ENCODE peak calls at places on chromosomes 11 and 22, in six cellular contexts. V is endothelial cell of umbilical vein, K is A549, D is HepG2, T is K562, R is GM12878. Q is an unnamed sample.

GRCh38 chr11:11961399-11962028 is 46.9 kb downstream of the DKK3 start:
- DNase-seq in R (no peak), T (no peak), V (no peak), K (no peak), D (no peak), Q (no peak)

GRCh38 chr22:26770624-26771023 is 113.2 kb downstream of the MIAT start:
- DNase-seq in D (no peak), R (no peak), T (no peak), V (no peak), K (no peak), Q (peak; percentile 22)

GRCh38 chr11:119305556-119306372 is 11.2 kb downstream of the MCAM start:
- DNase-seq in R (no peak), D (peak; percentile 53), T (no peak), V (no peak), K (no peak), Q (no peak)

GRCh38 chr11:124681421-124681820 is 7.7 kb downstream of the SPA17 start:
- DNase-seq in K (no peak), T (no peak), R (no peak), D (no peak), V (no peak), Q (no peak)

GRCh38 chr11:132472411-132473205 is 1059.7 kb downstream of the OPCML start:
- DNase-seq in D (no peak), V (no peak), R (no peak), K (no peak), T (no peak), Q (no peak)

GRCh38 chr11:1564535-1565172 is 7.4 kb downstream of the DUSP8 start:
- DNase-seq in D (no peak), K (no peak), R (no peak), T (peak; percentile 79), V (peak; percentile 57), Q (peak; percentile 43)

GRCh38 chr11:12692238-12693074 is 18.2 kb downstream of the TEAD1 start:
- DNase-seq in D (peak; percentile 94), K (peak; percentile 75), R (no peak), V (peak; percentile 88), T (peak; percentile 72), Q (no peak)

GRCh38 chr11:75375626-75376025 is 23.7 kb upstream of the RPS3 start:
- DNase-seq in T (no peak), K (no peak), R (no peak), D (no peak), V (no peak), Q (no peak)

GRCh38 chr11:130527648-130528300 is 79.3 kb downstream of the ADAMTS15 start:
- DNase-seq in V (peak; percentile 55), R (no peak), D (no peak), K (no peak), T (no peak), Q (peak; percentile 61)

GRCh38 chr11:85718991-85719807 is 33.2 kb upstream of the CCDC89 start:
- DNase-seq in R (no peak), K (peak; percentile 86), V (peak; percentile 23), T (no peak), D (peak; percentile 3), Q (no peak)

GRCh38 chr11:5564259-5565019 is 16.1 kb upstream of the OR52H1 start:
- DNase-seq in D (no peak), T (peak; percentile 39), V (no peak), R (no peak), K (no peak), Q (peak; percentile 11)

DNA sequence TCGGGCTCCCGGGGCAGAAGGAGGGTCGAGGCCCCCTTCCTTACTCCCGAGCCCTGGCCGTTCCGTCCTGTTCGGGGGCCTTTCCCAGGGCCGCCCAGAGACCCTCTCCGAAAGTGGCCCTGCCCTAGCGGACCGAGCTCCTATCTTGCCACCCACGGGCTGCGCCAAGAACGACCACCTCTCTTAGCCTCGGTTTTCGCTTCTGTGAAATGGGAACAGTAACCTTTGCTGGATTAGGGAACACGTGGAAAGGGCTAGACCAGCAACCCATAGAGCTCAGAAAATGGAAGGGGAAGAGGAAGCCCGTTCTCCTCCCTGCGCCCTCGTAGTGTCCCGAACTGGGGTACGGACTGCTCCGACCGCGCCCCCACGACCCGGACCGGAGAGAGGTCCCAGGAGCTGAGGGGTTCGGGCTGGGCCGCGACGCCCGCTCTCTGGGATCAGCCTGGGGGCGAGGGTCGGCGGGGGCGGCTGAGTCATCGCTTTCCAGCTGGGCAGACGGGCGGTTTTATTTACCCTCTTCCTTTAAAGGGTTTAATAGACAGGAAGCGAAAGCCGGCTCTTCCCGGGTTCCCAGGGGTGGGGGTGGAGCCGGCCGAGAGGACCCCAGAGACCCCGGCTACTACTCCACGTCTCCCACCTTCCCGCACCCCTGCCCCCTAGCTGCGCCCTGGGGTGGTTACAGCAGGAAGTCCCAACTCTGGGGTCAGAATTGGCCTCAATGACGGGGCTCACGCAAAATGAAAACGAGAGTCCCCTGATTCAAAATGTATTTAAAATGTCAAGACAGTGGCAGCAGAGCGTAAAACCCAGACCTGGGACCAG is 872 bp upstream of the PHLDA2 start:
- DNase-seq in K (peak; percentile 65), T (peak; percentile 72), D (peak; percentile 53), R (peak; percentile 11), V (peak; percentile 59), Q (peak; percentile 72)
- TF ChIP-seq CTCF in K (no peak), T (peak; percentile 57), D (no peak), R (peak; percentile 49), V (peak; percentile 41), Q (peak; percentile 59)

DNA sequence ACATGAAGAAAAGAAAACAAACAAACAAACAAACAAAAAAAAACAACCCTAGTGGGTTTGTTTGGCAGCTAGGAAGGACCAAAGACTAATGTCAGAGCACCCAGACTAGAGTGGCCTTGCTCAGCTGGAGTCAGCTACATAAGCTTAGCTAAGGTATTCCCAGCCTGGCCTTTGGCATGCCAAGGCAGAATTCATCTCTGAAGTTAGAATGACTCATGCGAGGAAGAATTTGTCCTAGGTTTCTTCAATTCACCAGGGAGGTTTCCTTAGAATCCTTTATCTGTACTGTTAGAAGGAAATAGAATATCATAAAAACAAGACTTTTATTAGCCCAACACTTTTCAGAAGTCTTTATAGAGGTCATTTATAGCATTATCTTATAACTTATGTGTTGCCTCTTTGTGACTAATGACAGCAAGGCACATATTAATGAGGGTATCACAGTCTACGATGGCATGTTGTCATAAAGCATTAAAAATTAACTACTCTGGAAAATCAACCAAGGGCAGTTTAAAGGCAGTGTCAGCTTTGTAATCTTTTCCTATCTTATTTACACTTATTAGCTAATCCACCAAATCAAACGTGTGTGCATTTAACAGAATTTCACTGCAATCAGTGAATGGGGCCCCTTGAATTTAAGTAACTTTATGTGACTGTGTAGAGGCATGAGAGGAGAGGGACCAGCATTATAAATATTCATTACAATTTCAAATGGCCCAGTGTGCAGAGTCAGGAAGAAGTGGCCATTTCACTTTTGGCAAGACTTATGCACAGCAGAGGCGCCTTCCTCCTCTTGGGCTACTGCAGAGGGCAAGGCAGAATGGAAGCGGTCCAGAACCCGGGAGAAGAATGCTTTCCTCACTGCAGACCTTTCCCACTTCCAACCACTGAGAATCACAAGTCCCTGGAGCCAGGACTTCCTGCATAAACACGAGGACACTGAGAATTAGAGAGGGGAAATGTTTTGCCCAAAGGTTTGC is 36.3 kb downstream of the SLC5A1 start:
- DNase-seq in V (peak; percentile 5), K (peak; percentile 65), R (no peak), T (no peak), D (no peak), Q (no peak)
- TF ChIP-seq MYC in V (no peak), K (no peak), R (no peak), T (no peak), D (no peak), Q (no peak)

GRCh38 chr11:68889948-68890446 is 13.6 kb downstream of the MRPL21 start:
- DNase-seq in R (no peak), T (peak; percentile 32), V (no peak), K (peak; percentile 52), D (no peak), Q (peak; percentile 18)
- TF ChIP-seq CTCF in R (no peak), T (peak; percentile 29), V (peak; percentile 43), K (peak; percentile 47), D (peak; percentile 55), Q (peak; percentile 50)

GRCh38 chr11:113193894-113194293 is 120.5 kb upstream of the TTC12 start:
- DNase-seq in D (no peak), K (no peak), T (no peak), V (no peak), R (peak; percentile 11), Q (no peak)
- TF ChIP-seq MYC in D (no peak), K (no peak), T (no peak), V (no peak), R (no peak), Q (no peak)

DNA sequence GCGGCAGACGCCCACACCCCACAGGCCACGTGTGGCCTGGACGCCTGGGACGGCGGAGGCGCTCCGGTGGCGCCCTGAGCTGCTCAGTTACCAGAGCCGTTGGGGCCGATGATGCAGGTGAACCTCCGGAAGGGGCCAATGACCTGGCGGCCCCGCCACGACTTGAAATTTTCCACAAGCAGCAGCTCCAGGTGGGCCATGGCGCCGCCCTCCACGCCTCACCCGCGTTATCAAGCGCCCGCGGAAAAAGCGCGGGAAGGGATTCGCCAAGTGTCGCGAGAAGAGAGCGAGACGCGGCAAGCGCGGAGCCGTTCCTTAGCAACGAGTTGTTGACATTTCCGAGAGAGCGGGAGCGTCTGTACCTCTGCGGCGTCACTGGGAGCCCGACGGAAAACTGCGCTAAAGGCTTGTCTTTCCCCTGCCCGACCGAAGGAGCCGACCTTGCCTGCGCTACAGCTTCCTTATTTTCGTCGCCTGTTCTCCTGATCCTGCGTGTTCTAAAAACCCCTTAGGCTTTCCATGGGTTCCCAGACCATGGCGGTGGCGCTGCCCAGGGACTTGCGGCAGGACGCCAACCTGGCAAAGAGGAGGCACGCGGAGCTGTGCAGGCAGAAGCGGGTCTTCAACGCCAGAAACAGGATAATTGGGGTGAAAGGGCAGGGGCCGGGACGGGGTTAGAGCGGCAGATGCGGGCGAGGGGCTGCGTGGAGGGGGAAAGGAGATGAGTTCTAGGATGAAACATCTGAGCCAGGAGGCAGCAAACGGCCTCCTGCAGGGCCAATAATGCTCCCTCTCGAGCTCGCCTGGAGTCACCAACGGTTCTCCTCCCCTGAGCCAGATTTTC is at the start of the genes RIBC2 and SMC1B:
- DNase-seq in T (no peak), K (peak; percentile 82), V (peak; percentile 76), R (peak; percentile 12), D (peak; percentile 47), Q (peak; percentile 92)
- TF ChIP-seq CTCF in T (no peak), K (no peak), V (peak; percentile 1), R (no peak), D (no peak), Q (no peak)

GRCh38 chr11:67345949-67346819 is 7.2 kb downstream of the POLD4 start:
- DNase-seq in D (peak; percentile 32), V (peak; percentile 49), R (peak; percentile 24), K (peak; percentile 83), T (peak; percentile 44), Q (peak; percentile 64)
- TF ChIP-seq MYC in D (no peak), V (no peak), R (no peak), K (no peak), T (no peak), Q (no peak)

GRCh38 chr22:39308614-39309363 is 10.6 kb downstream of the RPL3 start:
- DNase-seq in V (peak; percentile 88), K (peak; percentile 60), D (no peak), R (no peak), T (peak; percentile 65), Q (peak; percentile 77)

GRCh38 chr22:39309364-39309861 is 10.0 kb downstream of the RPL3 start:
- DNase-seq in D (no peak), T (no peak), V (no peak), R (no peak), K (no peak), Q (no peak)

GRCh38 chr22:39303892-39304671 is 15.3 kb downstream of the RPL3 start:
- DNase-seq in K (no peak), V (no peak), R (no peak), T (no peak), D (no peak), Q (no peak)

GRCh38 chr22:39303358-39303757 is 16.1 kb downstream of the RPL3 start:
- DNase-seq in K (no peak), V (no peak), D (peak; percentile 90), R (no peak), T (no peak), Q (no peak)

GRCh38 chr22:39306456-39307361 is 12.7 kb downstream of the RPL3 start:
- DNase-seq in V (peak; percentile 71), D (no peak), T (peak; percentile 76), R (no peak), K (no peak), Q (peak; percentile 61)
- TF ChIP-seq CTCF in V (peak; percentile 71), D (peak; percentile 84), T (peak; percentile 74), R (peak; percentile 57), K (peak; percentile 33), Q (peak; percentile 58)